ENCODE peak calls at places on chromosomes 3 and 15, in eight cellular contexts. C is foreskin fibroblast, W is ovary, Y is cardiac muscle cell, K is epithelial cell of esophagus, N is body of pancreas, B is adrenal gland, H is sigmoid colon. V is an unnamed sample.

GRCh38 chr3:188533172-188533571 is 379.2 kb downstream of the LPP start:
- DNase-seq in H (no peak), C (no peak), W (no peak), B (no peak), N (no peak), Y (no peak), K (no peak), V (no peak)

GRCh38 chr15:100536733-100537132 is 8.0 kb upstream of the CERS3 start:
- DNase-seq in W (no peak), Y (no peak), B (no peak), C (no peak), N (no peak), K (peak; percentile 81), H (no peak), V (no peak)

GRCh38 chr3:122824465-122825379 is 29.9 kb downstream of the SLC49A4 start:
- DNase-seq in B (no peak), H (no peak), N (no peak), K (no peak), C (peak; percentile 41), Y (no peak), W (no peak), V (peak; percentile 12)

GRCh38 chr15:49674370-49674769 is 53.5 kb downstream of the DTWD1 start:
- DNase-seq in N (no peak), Y (no peak), K (no peak), H (no peak), B (no peak), C (no peak), W (no peak), V (peak; percentile 10)

GRCh38 chr3:185825639-185826481 is 1.0 kb upstream of the IGF2BP2 start:
- DNase-seq in N (peak; percentile 62), B (peak; percentile 43), C (peak; percentile 29), Y (peak; percentile 71), K (peak; percentile 67), W (peak; percentile 59), H (peak; percentile 64), V (no peak)

GRCh38 chr15:89812847-89813320 is 1.8 kb downstream of the ANPEP start:
- DNase-seq in Y (no peak), H (no peak), W (no peak), N (no peak), B (no peak), K (no peak), C (no peak), V (no peak)

GRCh38 chr3:98994128-98994762 is 92.8 kb upstream of the DCBLD2 start:
- DNase-seq in B (no peak), W (no peak), Y (peak; percentile 82), K (peak; percentile 65), H (no peak), C (peak; percentile 36), N (no peak), V (peak; percentile 83)

GRCh38 chr3:661356-661755 is 431.5 kb upstream of the CNTN6 start:
- DNase-seq in W (no peak), Y (no peak), C (no peak), K (no peak), N (no peak), H (no peak), B (no peak), V (no peak)

GRCh38 chr15:30990036-30990435 is 1.4 kb downstream of the MTMR10 start:
- DNase-seq in B (no peak), Y (no peak), N (no peak), H (no peak), W (no peak), K (no peak), C (no peak), V (no peak)

GRCh38 chr15:78148392-78149067 is 632 bp upstream of the IDH3A start:
- DNase-seq in Y (peak; percentile 10), N (no peak), B (no peak), H (no peak), C (no peak), K (no peak), W (no peak), V (no peak)

GRCh38 chr3:74613060-74613459 is 1.4 kb downstream of the CNTN3 start:
- DNase-seq in H (no peak), N (no peak), W (no peak), B (no peak), K (peak; percentile 14), C (no peak), Y (no peak), V (no peak)

GRCh38 chr15:63979227-63979793 is 67.0 kb downstream of the DAPK2 start:
- DNase-seq in K (no peak), N (no peak), W (no peak), H (no peak), C (no peak), Y (no peak), B (no peak), V (no peak)

GRCh38 chr15:48472756-48473155 is 141.5 kb downstream of the DUT start:
- DNase-seq in K (peak; percentile 80), H (no peak), C (peak; percentile 66), N (no peak), W (no peak), Y (no peak), B (no peak), V (peak; percentile 37)

GRCh38 chr3:160686955-160687535 is 10.1 kb downstream of the ARL14 start:
- DNase-seq in N (no peak), C (no peak), B (no peak), H (no peak), Y (peak; percentile 46), K (peak; percentile 30), W (no peak), V (peak; percentile 33)
- TF ChIP-seq CTCF in N (peak; percentile 46), C (peak; percentile 28), B (peak; percentile 52), H (no peak), Y (peak; percentile 44), K (peak; percentile 7), W (no peak), V (peak; percentile 32)

GRCh38 chr3:134371542-134372324 is 2.5 kb downstream of the AMOTL2 start:
- DNase-seq in N (no peak), W (no peak), Y (peak; percentile 35), H (peak; percentile 56), C (no peak), K (no peak), B (no peak), V (no peak)
- H3K4me3 ChIP-seq in N (no peak overlapping the region), W (peak overlapping the region; percentile 62), Y (peak overlapping the region; percentile 45), H (peak overlapping the region; percentile 75), C (peak overlapping the region; percentile 66), K (peak overlapping the region; percentile 84), B (no peak overlapping the region), V (peak overlapping the region; percentile 93)

GRCh38 chr3:107217161-107217560 is 160.1 kb upstream of the CCDC54 start:
- DNase-seq in H (no peak), C (peak; percentile 93), Y (peak; percentile 97), N (no peak), K (peak; percentile 89), B (no peak), W (no peak), V (peak; percentile 96)

GRCh38 chr3:107216229-107216628 is 161.0 kb upstream of the CCDC54 start:
- DNase-seq in B (no peak), H (no peak), K (no peak), C (no peak), Y (no peak), W (no peak), N (no peak), V (no peak)

GRCh38 chr3:107218864-107219269 is 158.4 kb upstream of the CCDC54 start:
- DNase-seq in B (no peak), W (no peak), K (no peak), Y (no peak), H (no peak), C (no peak), N (no peak), V (no peak)

GRCh38 chr3:107212709-107213664 is 164.3 kb upstream of the CCDC54 start:
- DNase-seq in K (no peak), H (no peak), C (no peak), Y (no peak), W (no peak), N (no peak), B (no peak), V (peak; percentile 66)

DNA sequence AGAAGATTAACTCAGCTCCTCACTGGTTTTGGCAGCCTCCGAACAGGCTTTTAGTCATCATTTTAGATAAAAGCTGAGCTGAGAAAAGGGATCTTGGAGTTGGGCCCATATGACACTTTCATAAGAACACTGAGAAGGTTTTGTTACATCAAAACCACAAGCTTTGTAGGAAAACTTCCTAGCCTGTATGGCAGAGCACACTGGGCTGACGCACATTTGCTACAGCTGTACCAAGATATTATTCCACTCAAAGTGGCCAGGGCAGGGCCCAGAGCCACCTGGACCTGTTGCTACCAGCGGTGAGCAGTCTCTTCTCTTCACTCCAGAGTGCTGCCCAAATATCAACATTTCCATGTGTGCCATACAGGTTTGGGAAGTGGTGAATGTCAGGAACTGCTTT is 160.5 kb upstream of the CCDC54 start:
- DNase-seq in C (peak; percentile 92), B (peak; percentile 54), N (peak; percentile 11), W (peak; percentile 40), H (no peak), Y (peak; percentile 99), K (peak; percentile 74), V (peak; percentile 99)
- TF ChIP-seq CTCF in C (no peak), B (no peak), N (no peak), W (no peak), H (no peak), Y (no peak), K (no peak), V (no peak)

GRCh38 chr3:45798034-45798433 is 1.7 kb upstream of the SLC6A20 start:
- DNase-seq in K (no peak), N (no peak), B (no peak), H (no peak), W (no peak), C (no peak), Y (no peak), V (no peak)

GRCh38 chr3:45795882-45796765 is at the start of gene SLC6A20:
- DNase-seq in W (no peak), C (no peak), N (peak; percentile 41), B (no peak), K (peak; percentile 33), Y (no peak), H (no peak), V (no peak)

GRCh38 chr3:45799586-45799985 is 3.2 kb upstream of the SLC6A20 start:
- DNase-seq in N (no peak), C (no peak), Y (no peak), H (no peak), B (no peak), W (no peak), K (no peak), V (no peak)

GRCh38 chr3:45795509-45795881 is 841 bp downstream of the SLC6A20 start:
- DNase-seq in N (no peak), K (no peak), C (no peak), Y (peak; percentile 18), W (no peak), B (no peak), H (no peak), V (peak; percentile 23)

DNA sequence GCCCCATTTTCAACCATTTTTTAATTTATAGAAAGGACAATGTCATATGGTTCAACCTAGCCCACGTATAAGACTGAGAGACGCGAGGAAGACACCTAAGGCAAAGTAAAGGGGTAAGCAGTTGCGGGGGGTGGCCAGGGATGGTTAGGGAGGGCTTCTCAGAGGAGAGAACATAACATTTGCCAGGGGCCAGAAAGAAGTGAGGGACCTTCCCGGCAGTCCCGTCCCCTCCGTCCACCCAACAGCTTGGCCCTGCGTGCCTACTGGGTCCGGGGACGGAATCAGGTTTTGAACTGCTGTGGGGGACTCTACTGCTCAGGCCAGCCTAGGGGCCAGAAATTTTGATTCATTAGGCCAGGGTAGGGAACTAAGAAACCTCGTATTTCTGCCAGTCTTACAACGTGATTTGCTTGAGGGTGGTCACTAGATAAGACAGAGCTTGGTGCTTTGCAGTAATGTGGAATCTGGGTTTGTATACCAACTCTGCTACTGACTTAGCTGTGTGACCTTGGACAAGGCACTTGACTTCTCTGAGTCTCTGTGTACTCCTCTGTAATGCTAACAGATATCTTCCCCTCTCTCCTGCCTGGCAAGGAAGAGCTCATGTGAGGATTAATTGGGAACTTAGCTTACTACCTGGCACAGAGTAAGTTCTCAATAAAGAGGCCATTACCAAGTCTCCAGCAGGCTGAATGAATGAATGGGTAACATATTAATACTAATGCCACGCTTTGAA is 734 bp upstream of the SLC6A20 start:
- DNase-seq in Y (no peak), N (no peak), C (no peak), W (no peak), K (no peak), H (no peak), B (no peak), V (no peak)
- H3K4me3 ChIP-seq in Y (peak overlapping the region; percentile 51), N (no peak overlapping the region), C (no peak overlapping the region), W (no peak overlapping the region), K (no peak overlapping the region), H (no peak overlapping the region), B (no peak overlapping the region), V (no peak overlapping the region)

V was measured in astrocyte of the spinal cord.